ENCODE peak calls at places on chromosomes 12 and 14, in six cellular contexts. One of them, this sample, is unnamed.

GRCh38 chr12:51162217-51162616 is 10.7 kb downstream of the TFCP2 start:
- DNase-seq in body of pancreas: no peak
- DNase-seq in Caki2: no peak
- DNase-seq in HS-27A: no peak
- DNase-seq in posterior cingulate gyrus: no peak
- DNase-seq in activated gamma-delta T cell: no peak
- DNase-seq in this sample: no peak

GRCh38 chr12:50117057-50117622 is 5.1 kb downstream of the COX14 start:
- DNase-seq in Caki2: no peak
- DNase-seq in body of pancreas: no peak
- DNase-seq in HS-27A: no peak
- DNase-seq in activated gamma-delta T cell: no peak
- DNase-seq in posterior cingulate gyrus: no peak
- DNase-seq in this sample: no peak

GRCh38 chr12:4664111-4664510 is 15.2 kb downstream of the NDUFA9 start:
- DNase-seq in posterior cingulate gyrus: no peak
- DNase-seq in body of pancreas: no peak
- DNase-seq in activated gamma-delta T cell: no peak
- DNase-seq in HS-27A: peak
- DNase-seq in Caki2: peak
- DNase-seq in this sample: peak

GRCh38 chr12:131209082-131210070 is 255.7 kb downstream of the ADGRD1 start:
- DNase-seq in body of pancreas: no peak
- DNase-seq in posterior cingulate gyrus: peak
- DNase-seq in Caki2: no peak
- DNase-seq in activated gamma-delta T cell: no peak
- DNase-seq in HS-27A: no peak
- DNase-seq in this sample: no peak

GRCh38 chr12:4472045-4472444 is 26.4 kb upstream of the FGF6 start:
- DNase-seq in body of pancreas: no peak
- DNase-seq in activated gamma-delta T cell: no peak
- DNase-seq in HS-27A: no peak
- DNase-seq in posterior cingulate gyrus: no peak
- DNase-seq in Caki2: no peak
- DNase-seq in this sample: no peak

GRCh38 chr12:46516933-46517578 is 144.5 kb upstream of the SLC38A2 start:
- DNase-seq in posterior cingulate gyrus: no peak
- DNase-seq in body of pancreas: no peak
- DNase-seq in Caki2: no peak
- DNase-seq in activated gamma-delta T cell: no peak
- DNase-seq in HS-27A: no peak
- DNase-seq in this sample: no peak

GRCh38 chr14:30551460-30551859 is 7.5 kb upstream of the G2E3 start:
- DNase-seq in Caki2: no peak
- DNase-seq in activated gamma-delta T cell: no peak
- DNase-seq in HS-27A: no peak
- DNase-seq in posterior cingulate gyrus: no peak
- DNase-seq in body of pancreas: no peak
- DNase-seq in this sample: peak

GRCh38 chr12:39723831-39724230 is 104.2 kb upstream of the ABCD2 start:
- DNase-seq in activated gamma-delta T cell: no peak
- DNase-seq in posterior cingulate gyrus: peak
- DNase-seq in Caki2: no peak
- DNase-seq in HS-27A: peak
- DNase-seq in body of pancreas: no peak
- DNase-seq in this sample: no peak

GRCh38 chr14:70871863-70872677 is 35.2 kb upstream of the PCNX1 start:
- DNase-seq in activated gamma-delta T cell: no peak
- DNase-seq in Caki2: no peak
- DNase-seq in HS-27A: no peak
- DNase-seq in body of pancreas: no peak
- DNase-seq in posterior cingulate gyrus: no peak
- DNase-seq in this sample: no peak

GRCh38 chr14:55115433-55115832 is 13.6 kb upstream of the LGALS3 start:
- DNase-seq in Caki2: no peak
- DNase-seq in activated gamma-delta T cell: no peak
- DNase-seq in HS-27A: no peak
- DNase-seq in body of pancreas: no peak
- DNase-seq in posterior cingulate gyrus: no peak
- DNase-seq in this sample: no peak

GRCh38 chr12:18864900-18865561 is 127.1 kb downstream of the CAPZA3 start:
- DNase-seq in body of pancreas: peak
- DNase-seq in HS-27A: peak
- DNase-seq in activated gamma-delta T cell: no peak
- DNase-seq in posterior cingulate gyrus: no peak
- DNase-seq in Caki2: peak
- DNase-seq in this sample: peak

GRCh38 chr14:60332046-60332399 is 83.0 kb downstream of the PPM1A start:
- DNase-seq in posterior cingulate gyrus: no peak
- DNase-seq in HS-27A: no peak
- DNase-seq in activated gamma-delta T cell: no peak
- DNase-seq in Caki2: no peak
- DNase-seq in body of pancreas: no peak
- DNase-seq in this sample: no peak

GRCh38 chr12:19223695-19224094 is 94.2 kb downstream of the PLEKHA5 start:
- DNase-seq in activated gamma-delta T cell: no peak
- DNase-seq in body of pancreas: no peak
- DNase-seq in posterior cingulate gyrus: no peak
- DNase-seq in HS-27A: no peak
- DNase-seq in Caki2: peak
- DNase-seq in this sample: peak

GRCh38 chr12:94427520-94428381 is 31.9 kb downstream of the CEP83 start:
- DNase-seq in body of pancreas: peak
- DNase-seq in posterior cingulate gyrus: no peak
- DNase-seq in activated gamma-delta T cell: no peak
- DNase-seq in HS-27A: peak
- DNase-seq in Caki2: no peak
- DNase-seq in this sample: no peak

GRCh38 chr12:78271546-78271945 is 440.9 kb downstream of the NAV3 start:
- DNase-seq in Caki2: no peak
- DNase-seq in activated gamma-delta T cell: no peak
- DNase-seq in body of pancreas: no peak
- DNase-seq in HS-27A: no peak
- DNase-seq in posterior cingulate gyrus: no peak
- DNase-seq in this sample: no peak

GRCh38 chr12:70724444-70724843 is 87.2 kb upstream of the PTPRB start:
- DNase-seq in Caki2: no peak
- DNase-seq in posterior cingulate gyrus: no peak
- DNase-seq in body of pancreas: no peak
- DNase-seq in activated gamma-delta T cell: no peak
- DNase-seq in HS-27A: no peak
- DNase-seq in this sample: peak

GRCh38 chr12:80778005-80778541 is 61.4 kb downstream of the MYF5 start:
- DNase-seq in Caki2: peak
- DNase-seq in HS-27A: peak
- DNase-seq in activated gamma-delta T cell: no peak
- DNase-seq in body of pancreas: peak
- DNase-seq in posterior cingulate gyrus: no peak
- DNase-seq in this sample: peak

GRCh38 chr14:22524784-22525161 is 64.3 kb downstream of the DAD1 start:
- DNase-seq in Caki2: no peak
- DNase-seq in body of pancreas: no peak
- DNase-seq in HS-27A: no peak
- DNase-seq in activated gamma-delta T cell: no peak
- DNase-seq in posterior cingulate gyrus: no peak
- DNase-seq in this sample: no peak

GRCh38 chr14:56064513-56064912 is 53.7 kb upstream of the PELI2 start:
- DNase-seq in body of pancreas: no peak
- DNase-seq in activated gamma-delta T cell: no peak
- DNase-seq in posterior cingulate gyrus: no peak
- DNase-seq in HS-27A: no peak
- DNase-seq in Caki2: no peak
- DNase-seq in this sample: no peak

GRCh38 chr12:132327351-132328171 is 1.8 kb downstream of the GALNT9 start:
- DNase-seq in body of pancreas: peak
- DNase-seq in Caki2: peak
- DNase-seq in activated gamma-delta T cell: no peak
- DNase-seq in posterior cingulate gyrus: peak
- DNase-seq in HS-27A: no peak
- DNase-seq in this sample: peak

GRCh38 chr12:94074970-94075695 is 73.2 kb upstream of the PLXNC1 start:
- DNase-seq in body of pancreas: peak
- DNase-seq in activated gamma-delta T cell: no peak
- DNase-seq in posterior cingulate gyrus: no peak
- DNase-seq in HS-27A: no peak
- DNase-seq in Caki2: peak
- DNase-seq in this sample: peak

GRCh38 chr12:106030210-106031175 is 108.3 kb downstream of the NUAK1 start:
- DNase-seq in activated gamma-delta T cell: no peak
- DNase-seq in posterior cingulate gyrus: no peak
- DNase-seq in Caki2: no peak
- DNase-seq in HS-27A: peak
- DNase-seq in body of pancreas: no peak
- DNase-seq in this sample: peak

GRCh38 chr12:54378791-54379400 is 5.6 kb downstream of the ZNF385A start:
- DNase-seq in body of pancreas: peak
- DNase-seq in activated gamma-delta T cell: no peak
- DNase-seq in HS-27A: no peak
- DNase-seq in posterior cingulate gyrus: peak
- DNase-seq in Caki2: peak
- DNase-seq in this sample: no peak

GRCh38 chr14:97380539-97380941 is 583.4 kb downstream of the VRK1 start:
- DNase-seq in Caki2: peak
- DNase-seq in body of pancreas: no peak
- DNase-seq in activated gamma-delta T cell: no peak
- DNase-seq in posterior cingulate gyrus: no peak
- DNase-seq in HS-27A: no peak
- DNase-seq in this sample: no peak

GRCh38 chr14:91607322-91608047 is 97.4 kb upstream of the PPP4R3A start:
- DNase-seq in HS-27A: no peak
- DNase-seq in posterior cingulate gyrus: no peak
- DNase-seq in body of pancreas: no peak
- DNase-seq in Caki2: no peak
- DNase-seq in activated gamma-delta T cell: no peak
- DNase-seq in this sample: no peak

GRCh38 chr14:63713765-63714164 is 14.1 kb downstream of the SGPP1 start:
- DNase-seq in Caki2: no peak
- DNase-seq in activated gamma-delta T cell: no peak
- DNase-seq in posterior cingulate gyrus: no peak
- DNase-seq in body of pancreas: no peak
- DNase-seq in HS-27A: peak
- DNase-seq in this sample: no peak

GRCh38 chr12:121808623-121809022 is 4.8 kb downstream of the SETD1B start:
- DNase-seq in HS-27A: no peak
- DNase-seq in activated gamma-delta T cell: no peak
- DNase-seq in body of pancreas: no peak
- DNase-seq in Caki2: no peak
- DNase-seq in posterior cingulate gyrus: no peak
- DNase-seq in this sample: no peak

GRCh38 chr12:9925746-9926393 is 6.3 kb downstream of the CLEC2A start:
- DNase-seq in activated gamma-delta T cell: no peak
- DNase-seq in HS-27A: peak
- DNase-seq in Caki2: peak
- DNase-seq in body of pancreas: no peak
- DNase-seq in posterior cingulate gyrus: no peak
- DNase-seq in this sample: peak

GRCh38 chr12:130420071-130420470 is 82.4 kb downstream of the PIWIL1 start:
- DNase-seq in activated gamma-delta T cell: no peak
- DNase-seq in HS-27A: no peak
- DNase-seq in body of pancreas: no peak
- DNase-seq in Caki2: no peak
- DNase-seq in posterior cingulate gyrus: no peak
- DNase-seq in this sample: no peak

GRCh38 chr14:22314183-22314820 is 274.7 kb downstream of the DAD1 start:
- DNase-seq in HS-27A: peak
- DNase-seq in Caki2: peak
- DNase-seq in body of pancreas: peak
- DNase-seq in activated gamma-delta T cell: no peak
- DNase-seq in posterior cingulate gyrus: no peak
- DNase-seq in this sample: peak

GRCh38 chr12:2624543-2625266 is 170.1 kb upstream of the FKBP4 start:
- DNase-seq in activated gamma-delta T cell: no peak
- DNase-seq in body of pancreas: no peak
- DNase-seq in Caki2: peak
- DNase-seq in HS-27A: no peak
- DNase-seq in posterior cingulate gyrus: no peak
- DNase-seq in this sample: no peak

GRCh38 chr12:111446631-111447570 is 41.2 kb downstream of the SH2B3 start:
- DNase-seq in body of pancreas: peak
- DNase-seq in Caki2: no peak
- DNase-seq in activated gamma-delta T cell: no peak
- DNase-seq in posterior cingulate gyrus: peak
- DNase-seq in HS-27A: no peak
- DNase-seq in this sample: no peak

GRCh38 chr12:21476949-21477348 is 24.5 kb downstream of the RECQL start:
- DNase-seq in HS-27A: no peak
- DNase-seq in activated gamma-delta T cell: no peak
- DNase-seq in posterior cingulate gyrus: no peak
- DNase-seq in body of pancreas: no peak
- DNase-seq in Caki2: peak
- DNase-seq in this sample: peak

GRCh38 chr12:112170376-112170775 is 45.0 kb downstream of the TRAFD1 start:
- DNase-seq in activated gamma-delta T cell: no peak
- DNase-seq in Caki2: no peak
- DNase-seq in body of pancreas: no peak
- DNase-seq in posterior cingulate gyrus: no peak
- DNase-seq in HS-27A: no peak
- DNase-seq in this sample: no peak

GRCh38 chr14:59632381-59632780 is 55.8 kb upstream of the CCDC175 start:
- DNase-seq in posterior cingulate gyrus: no peak
- DNase-seq in body of pancreas: peak
- DNase-seq in Caki2: no peak
- DNase-seq in activated gamma-delta T cell: no peak
- DNase-seq in HS-27A: no peak
- DNase-seq in this sample: no peak

GRCh38 chr12:59185291-59185690 is 265.0 kb upstream of the LRIG3 start:
- DNase-seq in body of pancreas: no peak
- DNase-seq in posterior cingulate gyrus: no peak
- DNase-seq in Caki2: no peak
- DNase-seq in HS-27A: no peak
- DNase-seq in activated gamma-delta T cell: no peak
- DNase-seq in this sample: no peak

GRCh38 chr14:42664185-42664584 is 1057.5 kb downstream of the LRFN5 start:
- DNase-seq in Caki2: no peak
- DNase-seq in posterior cingulate gyrus: no peak
- DNase-seq in body of pancreas: no peak
- DNase-seq in activated gamma-delta T cell: no peak
- DNase-seq in HS-27A: no peak
- DNase-seq in this sample: no peak

This sample was measured in kidney glomerular epithelial cell.